ENCODE peak calls at places on chromosomes 5 and 9, in eight cellular contexts. D is body of pancreas; H is ELR; F is activated CD4-positive, CD25-positive, alpha-beta regulatory T cell; S is pancreas; C is C1 segment of cervical spinal cord; L is Caco-2; R is NCI-H1417. G is an unnamed sample.

GRCh38 chr9:8576741-8577140 is 777.2 kb upstream of the DMAC1 start:
- DNase-seq in D (no peak), H (no peak), F (no peak), S (no peak), C (no peak), L (no peak), R (no peak), G (no peak)

GRCh38 chr5:57889558-57889957 is 406.9 kb upstream of the ACTBL2 start:
- DNase-seq in D (peak; percentile 24), H (peak; percentile 90), F (no peak), S (no peak), C (no peak), L (peak; percentile 55), R (no peak), G (peak; percentile 82)

GRCh38 chr5:95842955-95843544 is 20.5 kb upstream of the GLRX start:
- DNase-seq in D (peak; percentile 30), H (peak; percentile 86), F (peak; percentile 10), S (no peak), C (peak; percentile 36), L (no peak), R (no peak), G (peak; percentile 91)

GRCh38 chr9:126016579-126017290 is 269.6 kb downstream of the PBX3 start:
- DNase-seq in D (no peak), H (no peak), F (no peak), S (no peak), C (no peak), L (no peak), R (peak; percentile 42), G (no peak)

GRCh38 chr5:159971038-159971437 is 37.9 kb upstream of the TTC1 start:
- DNase-seq in D (no peak), H (peak; percentile 75), F (no peak), S (no peak), C (no peak), L (no peak), R (no peak), G (peak; percentile 77)

GRCh38 chr5:133789428-133789827 is 177.1 kb upstream of the FSTL4 start:
- DNase-seq in D (no peak), H (no peak), F (no peak), S (no peak), C (no peak), L (no peak), R (no peak), G (no peak)

GRCh38 chr5:172501708-172502379 is 47.5 kb upstream of the SH3PXD2B start:
- DNase-seq in D (no peak), H (no peak), F (no peak), S (no peak), C (no peak), L (no peak), R (no peak), G (no peak)

GRCh38 chr5:78983601-78984000 is 1.5 kb downstream of the ARSB start:
- DNase-seq in D (no peak), H (peak; percentile 6), F (no peak), S (no peak), C (peak; percentile 6), L (no peak), R (no peak), G (no peak)

GRCh38 chr5:131262953-131263541 is 806 bp upstream of the CDC42SE2 start:
- DNase-seq in D (no peak), H (peak; percentile 43), F (no peak), S (no peak), C (no peak), L (peak; percentile 15), R (no peak), G (peak; percentile 25)

GRCh38 chr9:110604101-110604710 is 24.7 kb upstream of the SVEP1 start:
- DNase-seq in D (no peak), H (no peak), F (no peak), S (no peak), C (no peak), L (no peak), R (no peak), G (peak; percentile 57)

G was measured in choroid plexus epithelial cell.